ENCODE peak calls at places on chromosomes 7 and 10, in four cellular contexts. S, A, Z and T are unnamed samples.

GRCh38 chr10:31804416-31804815 is 124.2 kb downstream of the ARHGAP12 start:
- DNase-seq in A (no peak), S (no peak), Z (no peak), T (no peak)

GRCh38 chr10:58781873-58782488 is 269.3 kb downstream of the BICC1 start:
- DNase-seq in Z (peak), S (no peak), A (peak), T (no peak)

GRCh38 chr10:79923145-79923544 is 25.8 kb downstream of the SFTPD start:
- DNase-seq in A (no peak), S (no peak), Z (no peak), T (no peak)

GRCh38 chr10:122998360-122998917 is 10.2 kb downstream of the IKZF5 start:
- DNase-seq in S (no peak), A (no peak), Z (no peak), T (no peak)

GRCh38 chr10:122402548-122403131 is 28.1 kb downstream of the PLEKHA1 start:
- DNase-seq in Z (no peak), S (no peak), A (no peak), T (no peak)

GRCh38 chr7:24701232-24701898 is 55.9 kb downstream of the GSDME start:
- DNase-seq in A (peak), Z (peak), S (no peak), T (no peak)

GRCh38 chr7:47497367-47498096 is 84.4 kb downstream of the TNS3 start:
- DNase-seq in S (no peak), A (no peak), Z (peak), T (peak)

GRCh38 chr7:142889825-142890224 is 4.3 kb upstream of the TRPV6 start:
- DNase-seq in A (no peak), Z (no peak), S (no peak), T (no peak)

GRCh38 chr10:21528452-21529235 is 3.2 kb upstream of the SKIDA1 start:
- DNase-seq in S (no peak), Z (no peak), A (no peak), T (no peak)

GRCh38 chr7:682810-683209 is 43.7 kb upstream of the DNAAF5 start:
- DNase-seq in S (no peak), Z (no peak), A (no peak), T (no peak)

GRCh38 chr7:45407730-45408406 is 166.3 kb upstream of the ADCY1 start:
- DNase-seq in A (no peak), S (no peak), Z (no peak), T (no peak)

GRCh38 chr10:89352039-89352597 is 24.3 kb downstream of the IFIT3 start:
- DNase-seq in S (peak), Z (peak), A (peak), T (peak)

GRCh38 chr7:113414636-113415035 is 296.3 kb upstream of the SMIM30 start:
- DNase-seq in A (no peak), Z (no peak), S (no peak), T (no peak)

GRCh38 chr10:8981277-8981676 is 926.8 kb downstream of the GATA3 start:
- DNase-seq in Z (no peak), S (no peak), A (no peak), T (no peak)

GRCh38 chr10:68096913-68097509 is 12.3 kb upstream of the MYPN start:
- DNase-seq in Z (peak), S (peak), A (peak), T (no peak)

GRCh38 chr10:97647556-97647955 is 7.1 kb downstream of the PI4K2A start:
- DNase-seq in A (peak), Z (peak), S (no peak), T (no peak)

GRCh38 chr7:146053492-146053891 is 63.1 kb upstream of the CNTNAP2 start:
- DNase-seq in Z (peak), S (no peak), A (no peak), T (no peak)

GRCh38 chr10:119078422-119079179 is 2.0 kb downstream of the EIF3A start:
- DNase-seq in A (no peak), Z (no peak), S (no peak), T (no peak)

GRCh38 chr7:12229046-12229445 is 18.0 kb downstream of the TMEM106B start:
- DNase-seq in S (no peak), Z (peak), A (peak), T (no peak)

GRCh38 chr7:101814996-101815825 is 2.2 kb upstream of the CUX1 start:
- DNase-seq in Z (no peak), A (no peak), S (peak), T (peak)

GRCh38 chr7:101817031-101817929 is at the start of gene CUX1:
- DNase-seq in Z (no peak), A (no peak), S (peak), T (peak)

GRCh38 chr7:101816499-101817030 is 861 bp upstream of the CUX1 start:
- DNase-seq in Z (peak), A (peak), S (peak), T (peak)

GRCh38 chr7:101814081-101814995 is 3.1 kb upstream of the CUX1 start:
- DNase-seq in S (peak), A (peak), Z (peak), T (peak)

GRCh38 chr7:101815826-101816488 is 1.5 kb upstream of the CUX1 start:
- DNase-seq in S (peak), Z (peak), A (peak), T (peak)
- TF ChIP-seq CTCF in S (no peak), Z (peak), A (no peak), T (peak)

GRCh38 chr10:92849576-92850090 is 1.3 kb downstream of the EXOC6 start:
- DNase-seq in A (no peak), Z (no peak), S (no peak), T (no peak)
- H3K4me3 ChIP-seq in A (peak), Z (peak), S (peak), T (peak)

GRCh38 chr7:134612197-134612596 is 34.5 kb upstream of the BPGM start:
- DNase-seq in A (no peak), Z (no peak), S (no peak), T (no peak)
- TF ChIP-seq CTCF in A (no peak), Z (no peak), S (no peak), T (no peak)

GRCh38 chr7:139249179-139249822 is 18.3 kb downstream of the UBN2 start:
- DNase-seq in A (no peak), Z (no peak), S (no peak), T (no peak)

GRCh38 chr7:139246905-139247304 is 15.9 kb downstream of the UBN2 start:
- DNase-seq in Z (peak), A (peak), S (no peak), T (no peak)

GRCh38 chr7:139246494-139246893 is 15.5 kb downstream of the UBN2 start:
- DNase-seq in S (no peak), Z (no peak), A (no peak), T (no peak)

GRCh38 chr7:139242741-139243281 is 11.8 kb downstream of the UBN2 start:
- DNase-seq in A (peak), Z (peak), S (no peak), T (no peak)

DNA sequence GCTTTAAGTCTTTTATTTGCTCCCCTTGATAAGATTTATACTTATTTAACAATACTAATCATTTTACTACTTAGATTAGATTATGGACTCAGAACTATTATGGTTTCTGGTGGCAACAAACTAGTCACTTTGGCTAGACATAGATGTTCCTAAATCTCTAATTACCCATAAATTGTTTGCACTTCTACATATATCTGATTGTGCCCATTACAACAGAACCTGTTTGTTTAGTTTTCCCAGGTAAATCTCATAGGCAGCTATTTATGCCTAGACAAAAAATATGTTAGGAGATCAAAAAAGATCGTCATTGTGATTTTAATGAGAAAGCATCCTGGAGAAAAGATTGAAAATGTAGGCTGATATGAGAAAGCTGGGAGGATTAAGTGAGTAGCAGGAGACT is 14.4 kb downstream of the UBN2 start:
- DNase-seq in Z (no peak), A (no peak), S (no peak), T (no peak)
- H3K4me3 ChIP-seq in Z (no peak), A (no peak), S (no peak), T (no peak)

GRCh38 chr7:74405191-74405898 is 48.4 kb upstream of the GTF2IRD1 start:
- DNase-seq in A (peak), Z (no peak), S (no peak), T (no peak)
- TF ChIP-seq CTCF in A (peak), Z (peak), S (no peak), T (peak)

GRCh38 chr10:102246261-102246660 is 929 bp downstream of the GBF1 start:
- DNase-seq in S (no peak), A (peak), Z (peak), T (no peak)

GRCh38 chr10:102245932-102246251 is 560 bp downstream of the GBF1 start:
- DNase-seq in Z (no peak), S (no peak), A (no peak), T (no peak)

GRCh38 chr10:102243304-102243703 is 2.0 kb upstream of the PITX3 start:
- DNase-seq in Z (peak), A (peak), S (no peak), T (no peak)

GRCh38 chr10:102245101-102245931 is at the start of gene GBF1:
- DNase-seq in A (peak), S (peak), Z (peak), T (peak)

GRCh38 chr10:102247724-102248123 is 2.4 kb downstream of the GBF1 start:
- DNase-seq in Z (peak), S (no peak), A (no peak), T (no peak)
- H3K4me3 ChIP-seq in Z (no peak), S (no peak), A (no peak), T (peak)

GRCh38 chr10:110860576-110861241 is 11.0 kb upstream of the PDCD4 start:
- DNase-seq in A (no peak), S (peak), Z (no peak), T (peak)

GRCh38 chr10:110863361-110863760 is 8.4 kb upstream of the PDCD4 start:
- DNase-seq in Z (no peak), S (no peak), A (no peak), T (no peak)

GRCh38 chr10:110861476-110861875 is 10.3 kb upstream of the PDCD4 start:
- DNase-seq in Z (no peak), S (no peak), A (no peak), T (no peak)

GRCh38 chr10:110862961-110863360 is 8.8 kb upstream of the PDCD4 start:
- DNase-seq in Z (no peak), A (no peak), S (no peak), T (no peak)

DNA sequence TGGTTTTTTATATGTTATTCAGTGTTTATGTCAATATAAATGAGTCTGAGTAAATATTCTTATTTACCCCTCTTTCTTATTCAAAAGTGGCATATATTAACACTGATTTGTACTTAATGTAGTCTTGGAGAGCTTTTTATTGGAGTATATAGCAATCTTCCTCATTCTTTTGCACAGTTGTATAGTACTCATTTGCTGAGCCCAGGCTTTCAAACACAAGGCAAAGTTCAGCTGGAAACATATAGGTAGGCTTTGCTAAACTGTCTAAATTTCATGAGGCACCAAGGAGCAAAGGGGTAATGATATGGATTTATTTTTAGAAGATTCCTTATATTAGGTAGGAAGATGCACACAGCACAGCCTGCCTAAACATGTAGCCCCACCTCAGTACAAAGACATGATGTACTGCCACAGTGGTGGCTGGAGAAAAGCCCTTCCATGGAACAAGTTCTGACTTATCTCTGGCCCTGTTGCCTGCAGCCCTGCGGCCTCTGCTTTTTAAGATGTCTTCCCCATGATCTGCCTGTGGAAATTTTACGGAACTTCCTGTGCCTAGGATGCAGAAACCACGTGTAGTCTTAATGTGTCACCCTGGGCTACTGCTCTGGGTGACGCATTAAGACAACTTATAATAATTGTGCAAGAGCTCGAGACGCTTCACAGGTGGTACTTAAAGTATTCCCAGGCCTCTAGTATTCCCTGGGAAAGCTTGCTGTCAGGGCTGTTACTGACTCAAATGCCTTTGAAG is 9.6 kb upstream of the PDCD4 start:
- DNase-seq in Z (peak), S (peak), A (no peak), T (no peak)
- TF ChIP-seq CTCF in Z (no peak), S (no peak), A (no peak), T (no peak)

GRCh38 chr10:35040761-35041501 is 49.2 kb downstream of the CUL2 start:
- DNase-seq in Z (peak), S (no peak), A (peak), T (no peak)

GRCh38 chr10:35042783-35043182 is 47.4 kb downstream of the CUL2 start:
- DNase-seq in Z (no peak), S (no peak), A (no peak), T (no peak)

GRCh38 chr10:35043796-35044344 is 46.3 kb downstream of the CUL2 start:
- DNase-seq in S (no peak), Z (peak), A (no peak), T (no peak)

GRCh38 chr10:35037104-35037503 is 53.0 kb downstream of the CUL2 start:
- DNase-seq in A (no peak), S (no peak), Z (no peak), T (no peak)

DNA sequence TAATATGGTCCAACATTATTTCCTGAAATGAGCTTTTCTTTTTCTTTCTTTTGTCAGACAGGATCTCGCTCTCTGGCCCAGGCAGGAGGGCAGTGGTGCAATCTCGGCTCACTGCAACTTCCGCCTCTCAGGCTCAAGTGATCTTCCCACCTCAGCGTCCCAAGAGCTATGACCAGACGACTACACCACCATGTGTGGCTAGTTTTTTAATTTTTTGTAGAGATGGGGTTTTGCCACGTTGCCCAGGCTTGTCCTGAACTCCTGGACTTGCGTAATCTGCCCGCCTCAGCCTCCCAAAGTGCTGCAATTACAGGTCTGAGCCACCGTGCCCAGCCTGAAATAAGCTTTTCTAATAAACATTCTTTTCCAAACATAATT is 48.6 kb downstream of the CUL2 start:
- DNase-seq in S (no peak), A (no peak), Z (no peak), T (no peak)
- H3K4me3 ChIP-seq in S (no peak), A (no peak), Z (no peak), T (no peak)

DNA sequence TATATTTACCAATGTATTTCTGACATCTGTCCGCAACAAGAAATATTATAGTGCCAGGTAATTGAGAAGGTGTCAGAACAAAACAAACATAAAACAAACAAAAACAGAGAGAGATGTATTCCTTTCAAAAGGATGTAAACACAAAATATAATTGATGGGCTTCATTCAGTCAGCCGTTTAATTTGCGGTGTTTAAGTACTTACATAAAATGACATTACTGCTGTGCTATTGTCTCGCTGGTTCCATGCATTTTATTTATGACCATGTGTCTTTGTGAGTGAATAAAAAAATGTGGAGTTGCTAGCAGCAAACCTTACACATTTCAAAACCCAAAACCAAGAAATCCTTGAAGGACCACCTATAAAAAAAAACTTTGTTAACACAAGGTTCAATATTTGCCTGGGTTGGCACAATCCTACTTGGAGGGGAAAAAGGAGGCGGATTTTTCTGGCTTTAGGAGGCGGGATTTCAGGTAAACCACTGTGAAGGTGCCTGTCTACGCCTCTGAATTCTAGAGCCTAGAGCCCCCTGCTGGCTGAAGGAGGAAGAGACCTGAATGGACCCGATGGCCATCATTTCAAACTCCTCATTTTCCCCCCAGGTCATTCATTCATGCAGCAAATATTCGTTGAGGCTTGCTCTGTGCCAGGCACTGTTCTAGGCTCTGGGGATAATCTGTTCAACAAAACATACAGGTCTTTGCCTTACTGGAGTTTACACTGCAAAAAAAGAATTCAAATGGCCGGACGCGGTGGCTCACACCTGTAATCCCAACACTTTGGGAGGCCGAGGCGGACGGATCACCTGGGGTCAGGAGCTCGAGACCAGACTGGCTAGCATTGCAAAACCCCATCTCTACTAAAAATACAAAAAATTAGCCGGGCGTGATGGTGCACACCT is 90.4 kb upstream of the NFE2L3 start:
- DNase-seq in Z (peak), A (peak), S (peak), T (peak)
- TF ChIP-seq CTCF in Z (peak), A (peak), S (peak), T (peak)

GRCh38 chr7:2037805-2038635 is 194.7 kb downstream of the MAD1L1 start:
- DNase-seq in Z (peak), A (peak), S (peak), T (no peak)

GRCh38 chr7:2036786-2037185 is 196.0 kb downstream of the MAD1L1 start:
- DNase-seq in A (no peak), Z (no peak), S (no peak), T (no peak)

GRCh38 chr7:2038876-2039728 is 193.6 kb downstream of the MAD1L1 start:
- DNase-seq in A (no peak), S (no peak), Z (no peak), T (no peak)

GRCh38 chr7:2034291-2035201 is 198.2 kb downstream of the MAD1L1 start:
- DNase-seq in S (no peak), Z (no peak), A (no peak), T (no peak)

DNA sequence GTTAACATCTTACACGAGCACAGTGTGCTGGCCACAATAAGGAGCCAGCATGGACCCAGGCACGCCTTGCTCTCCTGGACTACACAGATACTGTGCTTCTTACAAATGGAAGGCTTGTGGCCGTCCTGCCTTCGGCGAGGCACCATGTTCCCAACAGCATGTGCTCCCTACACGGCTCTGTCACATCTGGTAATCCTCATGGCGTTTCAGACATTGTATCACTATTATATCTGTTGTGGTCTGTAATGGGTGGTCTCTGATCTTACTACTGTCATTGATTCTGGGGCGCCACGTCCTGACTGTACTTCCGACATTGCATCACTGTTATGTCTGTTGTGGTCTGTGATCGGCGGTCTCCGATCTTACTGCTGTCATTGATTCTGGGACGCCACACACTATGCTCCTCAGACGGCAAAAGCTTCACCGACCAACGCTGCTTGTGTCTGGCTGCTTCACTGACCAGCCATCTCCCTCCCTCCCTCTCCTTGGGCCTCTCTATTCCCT is 195.4 kb downstream of the MAD1L1 start:
- DNase-seq in A (no peak), S (no peak), Z (no peak), T (no peak)
- H3K4me3 ChIP-seq in A (peak), S (no peak), Z (no peak), T (no peak)